ENCODE peak calls at places on chromosomes 4 and X, in four cellular contexts. W, S, V and G are unnamed samples.

GRCh38 chr4:16259531-16260246 is 33.4 kb upstream of the TAPT1 start:
- DNase-seq in W (peak; percentile 52), S (no peak), V (no peak), G (no peak)

GRCh38 chrX:40809210-40809609 is 73.9 kb upstream of the MED14 start:
- DNase-seq in W (peak; percentile 18), S (no peak), V (no peak), G (no peak)

GRCh38 chr4:154314248-154314647 is 177.4 kb downstream of the DCHS2 start:
- DNase-seq in W (peak; percentile 61), S (no peak), V (no peak), G (no peak)

GRCh38 chrX:11435568-11435967 is 142.4 kb downstream of the AMELX start:
- DNase-seq in W (peak; percentile 80), S (no peak), V (no peak), G (no peak)

GRCh38 chr4:113455081-113455480 is 306.5 kb downstream of the CAMK2D start:
- DNase-seq in W (no peak), S (no peak), V (no peak), G (no peak)

GRCh38 chr4:11912886-11913285 is 484.2 kb upstream of the HS3ST1 start:
- DNase-seq in W (no peak), S (no peak), V (peak; percentile 16), G (no peak)

GRCh38 chr4:140300271-140300970 is 73.0 kb upstream of the SCOC start:
- DNase-seq in W (peak; percentile 60), S (no peak), V (no peak), G (no peak)

GRCh38 chr4:57136281-57136680 is 26.1 kb upstream of the IGFBP7 start:
- DNase-seq in W (peak; percentile 59), S (no peak), V (peak; percentile 26), G (no peak)

GRCh38 chrX:153621949-153622598 is 23.1 kb upstream of the CCNQ start:
- DNase-seq in W (no peak), S (no peak), V (no peak), G (no peak)

GRCh38 chr4:146975535-146975934 is 29.9 kb upstream of the TTC29 start:
- DNase-seq in W (no peak), S (no peak), V (no peak), G (no peak)

GRCh38 chr4:93994175-93994994 is 165.8 kb downstream of the ATOH1 start:
- DNase-seq in W (no peak), S (no peak), V (no peak), G (no peak)

GRCh38 chr4:187993827-187994226 is 1.7 kb upstream of the ZFP42 start:
- DNase-seq in W (no peak), S (no peak), V (no peak), G (no peak)

GRCh38 chr4:153008578-153009199 is 72.6 kb downstream of the FHDC1 start:
- DNase-seq in W (no peak), S (no peak), V (no peak), G (no peak)

GRCh38 chr4:189059996-189060570 is 880.6 kb upstream of the FRG1 start:
- DNase-seq in W (no peak), S (no peak), V (no peak), G (no peak)

GRCh38 chrX:110284159-110284558 is 33.7 kb downstream of the AMMECR1 start:
- DNase-seq in W (peak; percentile 87), S (no peak), V (peak; percentile 49), G (no peak)

GRCh38 chrX:19769467-19769866 is 117.9 kb downstream of the SH3KBP1 start:
- DNase-seq in W (no peak), S (no peak), V (no peak), G (no peak)

GRCh38 chrX:48910926-48911406 is 480 bp downstream of the SLC35A2 start:
- DNase-seq in W (peak; percentile 48), S (no peak), V (no peak), G (no peak)

GRCh38 chr4:112223956-112224355 is 7.6 kb upstream of the AP1AR start:
- DNase-seq in W (no peak), S (no peak), V (no peak), G (no peak)

GRCh38 chr4:4330794-4331193 is 40.7 kb downstream of the ZBTB49 start:
- DNase-seq in W (no peak), S (no peak), V (no peak), G (no peak)

GRCh38 chr4:2009651-2010233 is 968 bp upstream of the NELFA start:
- DNase-seq in W (peak; percentile 46), S (peak; percentile 34), V (peak; percentile 13), G (peak; percentile 72)

GRCh38 chr4:26141101-26141830 is 179.5 kb upstream of the RBPJ start:
- DNase-seq in W (no peak), S (no peak), V (no peak), G (no peak)

GRCh38 chrX:154123241-154124219 is 20.5 kb upstream of the OPN1LW start:
- DNase-seq in W (peak; percentile 3), S (no peak), V (no peak), G (peak; percentile 11)

GRCh38 chr4:3065551-3065950 is 8.8 kb downstream of the HTT-AS start:
- DNase-seq in W (peak; percentile 68), S (no peak), V (no peak), G (no peak)

GRCh38 chr4:152894673-152895072 is 41.5 kb upstream of the FHDC1 start:
- DNase-seq in W (peak; percentile 53), S (no peak), V (peak; percentile 31), G (no peak)

GRCh38 chr4:47829438-47829837 is 8.4 kb downstream of the CORIN start:
- DNase-seq in W (no peak), S (no peak), V (no peak), G (no peak)

GRCh38 chr4:176778491-176778890 is 14.2 kb downstream of the VEGFC start:
- DNase-seq in W (peak; percentile 86), S (no peak), V (no peak), G (no peak)

GRCh38 chr4:8840006-8840793 is 31.4 kb downstream of the HMX1 start:
- DNase-seq in W (no peak), S (no peak), V (no peak), G (no peak)

GRCh38 chrX:37684426-37684825 is 1.2 kb upstream of the XK start:
- DNase-seq in W (no peak), S (no peak), V (no peak), G (no peak)

GRCh38 chrX:41722220-41722619 is 1.8 kb upstream of the GPR82 start:
- DNase-seq in W (no peak), S (no peak), V (no peak), G (no peak)

GRCh38 chrX:31708116-31708515 is 636.3 kb upstream of the FTHL17 start:
- DNase-seq in W (peak; percentile 13), S (no peak), V (no peak), G (no peak)

GRCh38 chr4:52846502-52846901 is 15.6 kb upstream of the RASL11B start:
- DNase-seq in W (no peak), S (no peak), V (no peak), G (no peak)

GRCh38 chr4:105191621-105192210 is 45.0 kb downstream of the TET2 start:
- DNase-seq in W (peak; percentile 60), S (no peak), V (no peak), G (no peak)

GRCh38 chr4:21470531-21470930 is 478.0 kb downstream of the KCNIP4 start:
- DNase-seq in W (peak; percentile 83), S (no peak), V (peak; percentile 59), G (no peak)

GRCh38 chrX:24325231-24325630 is 11.4 kb upstream of the SUPT20HL2 start:
- DNase-seq in W (no peak), S (no peak), V (no peak), G (no peak)

GRCh38 chrX:85107407-85107806 is 103.7 kb downstream of the APOOL start:
- DNase-seq in W (no peak), S (no peak), V (no peak), G (no peak)

GRCh38 chr4:1192091-1192492 is 19.7 kb upstream of the SPON2 start:
- DNase-seq in W (peak; percentile 98), S (no peak), V (peak; percentile 90), G (no peak)

GRCh38 chr4:9409793-9410192 is 34.4 kb upstream of the DEFB131A start:
- DNase-seq in W (no peak), S (no peak), V (no peak), G (no peak)